ENCODE peak calls at places on chromosomes 6 and 20, in six cellular contexts. H, F, X, O, K and L are unnamed samples.

GRCh38 chr20:46058656-46059281 is 29.8 kb downstream of the SLC12A5 start:
- DNase-seq in F (no peak), K (no peak), O (no peak), H (no peak), X (no peak), L (no peak)

GRCh38 chr6:135522975-135523692 is 25.6 kb upstream of the AHI1 start:
- DNase-seq in F (no peak), O (no peak), X (no peak), H (no peak), K (no peak), L (no peak)

GRCh38 chr20:38242848-38243449 is 17.6 kb downstream of the KIAA1755 start:
- DNase-seq in H (no peak), K (no peak), X (no peak), O (no peak), F (no peak), L (peak; percentile 31)

GRCh38 chr20:9920908-9921307 is 82.0 kb upstream of the PAK5 start:
- DNase-seq in O (no peak), K (no peak), F (no peak), H (no peak), X (no peak), L (no peak)

GRCh38 chr6:104884867-104885517 is 25.3 kb upstream of the HACE1 start:
- DNase-seq in K (no peak), O (no peak), X (no peak), H (no peak), F (no peak), L (no peak)

GRCh38 chr6:106439459-106439858 is 78.9 kb downstream of the CRYBG1 start:
- DNase-seq in F (no peak), H (no peak), K (no peak), X (no peak), O (no peak), L (no peak)

GRCh38 chr6:138465007-138465645 is 34.2 kb downstream of the NHSL1 start:
- DNase-seq in O (peak; percentile 80), H (no peak), X (no peak), K (no peak), F (no peak), L (no peak)

GRCh38 chr6:95578106-95578410 is 723 bp downstream of the MANEA start:
- DNase-seq in K (no peak), H (no peak), F (no peak), O (no peak), X (no peak), L (no peak)

GRCh38 chr20:46083101-46083500 is 6.7 kb downstream of the NCOA5 start:
- DNase-seq in F (no peak), X (no peak), H (no peak), O (no peak), K (no peak), L (no peak)

GRCh38 chr6:53238311-53238710 is 89.7 kb upstream of the GCM1 start:
- DNase-seq in H (no peak), K (no peak), F (no peak), O (no peak), X (no peak), L (no peak)